ENCODE peak calls at places on chromosomes 5 and 9, in seven cellular contexts. K is IMR-90, C is GM12878, B is body of pancreas, P is right lobe of liver, S is HCT116, W is K562. A is an unnamed sample. For H3K36me3, the result is how much of the 10 kb centered on the place peaks cover.

GRCh38 chr5:10460252-10460906 is 18.7 kb downstream of the ROPN1L start:
- ATAC-seq in B (peak), S (peak), W (no peak), K (peak), C (peak), P (peak), A (no peak)

GRCh38 chr9:84513473-84513872 is 156.1 kb upstream of the NTRK2 start:
- ATAC-seq in C (no peak), S (no peak), W (no peak), B (peak), P (peak), K (no peak), A (no peak)

GRCh38 chr9:94480205-94480604 is 74.7 kb upstream of the PCAT7 start:
- ATAC-seq in S (peak), B (no peak), P (peak), K (no peak), C (no peak), W (peak), A (no peak)

GRCh38 chr5:25763781-25764180 is 1119.0 kb upstream of the CDH10 start:
- ATAC-seq in W (no peak), S (no peak), K (no peak), P (no peak), B (no peak), C (no peak), A (no peak)

GRCh38 chr9:132717326-132717945 is 47.2 kb downstream of the GTF3C4 start:
- ATAC-seq in S (no peak), K (no peak), P (no peak), B (no peak), W (peak), C (no peak), A (no peak)

GRCh38 chr5:136127560-136127959 is 5.1 kb upstream of the SMAD5 start:
- ATAC-seq in C (no peak), K (no peak), W (no peak), P (no peak), S (no peak), B (no peak), A (no peak)

GRCh38 chr9:19782005-19782404 is 6.8 kb downstream of the SLC24A2 start:
- ATAC-seq in W (peak), K (no peak), S (no peak), B (no peak), C (no peak), P (no peak), A (no peak)

GRCh38 chr5:117475925-117476324 is 901.3 kb upstream of the SEMA6A start:
- ATAC-seq in K (no peak), W (no peak), P (no peak), B (no peak), S (no peak), C (no peak), A (no peak)

GRCh38 chr5:5573798-5574380 is 151.4 kb downstream of the ICE1 start:
- ATAC-seq in K (no peak), B (no peak), W (no peak), C (no peak), S (no peak), P (peak), A (no peak)

GRCh38 chr5:65085181-65085580 is 316.5 kb downstream of the CWC27 start:
- ATAC-seq in C (no peak), K (no peak), S (no peak), B (no peak), P (no peak), W (no peak), A (no peak)

GRCh38 chr5:43947870-43948269 is 344.9 kb downstream of the NNT start:
- ATAC-seq in K (peak), C (no peak), W (no peak), B (no peak), P (no peak), S (no peak), A (peak)

GRCh38 chr9:2688636-2689035 is 28.7 kb upstream of the KCNV2 start:
- ATAC-seq in P (no peak), C (no peak), K (no peak), W (no peak), B (no peak), S (no peak), A (no peak)

GRCh38 chr5:133382661-133383579 is 229.4 kb downstream of the FSTL4 start:
- ATAC-seq in S (no peak), P (no peak), W (no peak), K (no peak), B (no peak), C (no peak), A (no peak)

GRCh38 chr5:32780508-32780919 is 69.4 kb downstream of the NPR3 start:
- ATAC-seq in P (no peak), W (no peak), C (no peak), K (peak), S (no peak), B (no peak), A (no peak)

GRCh38 chr9:121249563-121249962 is 18.4 kb upstream of the GSN start:
- ATAC-seq in B (no peak), S (no peak), K (no peak), P (no peak), W (peak), C (peak), A (no peak)

GRCh38 chr5:168332042-168332441 is 40.6 kb downstream of the WWC1 start:
- ATAC-seq in W (no peak), C (no peak), K (no peak), S (no peak), P (no peak), B (peak), A (no peak)

DNA sequence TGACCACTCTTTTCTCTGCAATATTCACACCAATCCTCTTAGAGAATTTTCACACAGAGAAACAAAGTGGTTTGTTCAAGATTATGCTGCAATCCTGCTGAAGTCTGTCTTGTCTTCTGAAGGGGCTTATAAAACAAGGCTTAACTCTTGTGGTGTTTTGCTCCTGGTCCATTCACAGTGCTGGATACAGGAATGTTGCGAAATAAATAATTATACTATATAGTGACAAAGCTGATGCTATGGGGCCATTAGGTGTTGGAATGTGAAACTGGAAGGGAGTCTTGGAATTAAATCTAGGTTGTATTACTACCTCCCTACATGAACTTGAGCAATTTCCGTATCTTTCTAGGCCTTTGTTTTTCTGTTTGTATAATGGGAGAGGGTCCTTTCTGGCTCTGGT is 170.2 kb downstream of the TRIM32 start:
- ATAC-seq in S (no peak), B (no peak), C (no peak), W (no peak), K (no peak), P (no peak), A (no peak)
- H3K27ac ChIP-seq in S (no peak), B (no peak), C (no peak), W (no peak), K (no peak), P (no peak), A (no peak)

GRCh38 chr9:98780059-98780749 is 16.2 kb downstream of the ANKS6 start:
- ATAC-seq in K (no peak), W (no peak), P (no peak), S (no peak), B (no peak), C (no peak), A (no peak)
- H3K36me3 ChIP-seq in K (under half), W (half or more), P (under half), S (under half), B (under half), C (under half), A (half or more)

GRCh38 chr9:89323257-89323841 is 5.0 kb downstream of the SECISBP2 start:
- ATAC-seq in B (no peak), C (no peak), P (no peak), S (no peak), W (no peak), K (no peak), A (no peak)
- TF ChIP-seq POLR2A in B (no peak), C (no peak), P (no peak), S (no peak), W (no peak), K (no peak), A (no peak)

DNA sequence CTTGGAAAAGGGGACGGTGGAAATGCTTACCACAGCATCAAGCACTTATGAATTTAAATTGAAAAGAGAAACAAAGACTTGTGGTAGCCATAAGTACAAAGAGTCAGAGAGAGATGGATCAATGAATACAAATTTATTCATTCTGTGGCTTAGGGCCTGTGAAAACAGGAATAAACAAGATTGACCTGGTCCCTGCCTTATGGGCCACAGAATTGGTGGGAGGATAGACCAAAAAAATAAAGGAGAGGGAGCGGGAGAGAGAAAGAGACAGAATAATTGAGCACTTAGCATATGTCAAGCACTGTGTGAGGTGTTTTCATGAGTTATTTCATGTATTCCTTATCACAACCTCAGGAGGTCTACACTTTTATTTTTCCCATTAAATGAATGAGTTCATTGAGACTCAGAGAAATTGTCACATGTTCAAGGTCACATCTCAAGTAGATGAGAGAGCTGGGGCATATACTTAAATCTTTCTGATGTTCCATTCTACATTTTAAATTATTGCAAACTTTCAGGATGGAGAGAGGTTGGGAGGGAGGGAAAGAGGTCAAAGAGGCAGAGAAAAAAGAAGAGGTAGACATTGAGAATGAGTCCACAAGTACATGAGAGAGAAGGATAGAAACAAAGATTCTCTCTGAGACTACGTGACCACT is 241.3 kb downstream of the PAPPA start:
- ATAC-seq in S (no peak), K (no peak), B (no peak), W (peak), P (no peak), C (no peak), A (no peak)
- H3K27ac ChIP-seq in S (no peak), K (no peak), B (no peak), W (peak), P (no peak), C (no peak), A (no peak)

GRCh38 chr5:177035982-177036381 is 13.5 kb downstream of the ZNF346 start:
- ATAC-seq in P (no peak), K (no peak), S (no peak), C (peak), B (no peak), W (peak), A (no peak)
- H3K36me3 ChIP-seq in P (under half), K (under half), S (under half), C (under half), B (under half), W (under half), A (under half)

DNA sequence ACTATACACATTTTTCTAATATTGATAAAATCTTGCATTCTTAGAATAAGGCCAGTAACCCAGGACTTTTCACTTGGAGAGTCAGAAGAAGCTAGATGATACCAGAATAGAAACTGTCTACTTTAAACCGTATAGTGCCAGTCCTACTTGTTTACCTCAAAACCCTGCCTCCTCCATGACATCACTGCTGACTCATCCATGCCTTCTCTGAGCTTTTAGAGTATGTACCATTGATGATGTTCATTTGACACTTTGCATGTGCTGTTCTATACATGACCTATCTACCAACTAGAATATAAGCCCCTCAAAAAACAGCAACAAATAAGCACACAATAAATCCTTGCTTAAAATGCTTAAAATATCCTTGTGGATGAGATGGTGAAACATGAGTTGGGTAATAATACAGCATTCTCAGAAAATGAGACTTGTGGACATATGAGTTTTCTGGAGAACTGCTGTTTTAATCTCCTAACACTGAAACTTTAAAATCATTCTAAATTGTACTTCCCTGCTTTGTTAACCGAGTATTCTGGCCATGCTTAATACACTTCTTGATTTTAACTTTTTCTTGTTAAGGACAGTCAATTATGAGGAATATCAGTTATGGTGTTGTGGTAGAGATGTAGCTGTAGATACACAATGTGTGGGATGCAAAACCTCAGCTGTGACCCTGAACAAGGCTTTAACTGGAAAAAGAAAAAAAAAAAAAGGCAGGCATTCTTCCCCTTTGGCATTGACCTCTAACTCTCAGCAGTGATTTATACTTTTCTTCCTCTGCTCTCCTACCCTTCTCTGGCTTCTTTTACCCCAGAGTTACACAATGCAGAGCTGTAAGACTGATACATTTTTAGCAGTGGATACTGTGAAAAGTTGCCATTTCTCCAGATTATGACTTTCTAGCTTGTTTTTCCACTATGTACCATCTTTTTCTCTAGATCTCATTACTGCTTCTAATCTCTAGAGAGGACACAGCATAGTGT is 2.3 kb downstream of the CTNNAL1 start:
- ATAC-seq in C (peak), W (no peak), K (peak), S (no peak), P (no peak), B (no peak), A (no peak)
- TF ChIP-seq POLR2A in C (no peak), W (no peak), K (no peak), S (no peak), P (no peak), B (no peak), A (no peak)

A was measured in gastroesophageal sphincter.